ENCODE peak calls at places on chromosomes 11 and 22, in eight cellular contexts. L is transverse colon, H is stomach, N is upper lobe of left lung, A is GM12878, Q is prostate gland, Z is GM23338, D is endothelial cell of umbilical vein. R is an unnamed sample. For H3K4me1, the result is how much of the 10 kb centered on the place peaks cover.

GRCh38 chr11:28878025-28878424 is 769.8 kb downstream of the METTL15 start:
- DNase-seq in Q (no peak), D (no peak), Z (no peak), H (no peak), A (no peak), L (no peak), N (no peak), R (no peak)

GRCh38 chr22:47157486-47158270 is 395.2 kb downstream of the TBC1D22A start:
- DNase-seq in N (no peak), Z (no peak), L (no peak), H (no peak), A (no peak), Q (no peak), D (no peak), R (no peak)

GRCh38 chr11:110125632-110126031 is 32.4 kb downstream of the ZC3H12C start:
- DNase-seq in D (no peak), Z (no peak), Q (no peak), N (no peak), A (no peak), H (no peak), L (no peak), R (no peak)

GRCh38 chr22:19890502-19891349 is 36.1 kb upstream of the GNB1L start:
- DNase-seq in D (peak), N (no peak), Z (no peak), Q (no peak), A (no peak), L (no peak), H (no peak), R (no peak)

GRCh38 chr11:76371170-76371569 is 9.8 kb downstream of the THAP12 start:
- DNase-seq in L (no peak), N (no peak), Z (no peak), H (no peak), Q (no peak), D (peak), A (peak), R (peak)

GRCh38 chr11:1934326-1935155 is 12.6 kb upstream of the MRPL23 start:
- DNase-seq in D (no peak), A (no peak), Z (no peak), N (peak), L (no peak), H (no peak), Q (no peak), R (no peak)

GRCh38 chr11:99098258-99098657 is 77.5 kb downstream of the CNTN5 start:
- DNase-seq in L (no peak), Q (no peak), H (no peak), Z (no peak), D (no peak), A (no peak), N (no peak), R (no peak)

GRCh38 chr22:38282397-38282796 is 9.6 kb upstream of the TMEM184B start:
- DNase-seq in Q (no peak), Z (no peak), N (no peak), H (no peak), L (no peak), D (no peak), A (no peak), R (no peak)

GRCh38 chr22:27647540-27647939 is 154.0 kb downstream of the MN1 start:
- DNase-seq in D (no peak), Q (no peak), N (no peak), H (peak), Z (no peak), L (no peak), A (no peak), R (no peak)

GRCh38 chr11:89521792-89522191 is 30.6 kb upstream of the NOX4 start:
- DNase-seq in N (no peak), D (no peak), A (no peak), H (no peak), Q (no peak), L (no peak), Z (no peak), R (no peak)

GRCh38 chr11:67271548-67272284 is 5.4 kb downstream of the GRK2 start:
- DNase-seq in Q (no peak), A (peak), H (no peak), D (no peak), L (peak), N (peak), Z (no peak), R (no peak)

GRCh38 chr22:44729391-44730012 is 22.9 kb upstream of the ARHGAP8 start:
- DNase-seq in Q (no peak), D (peak), A (no peak), Z (no peak), L (no peak), N (peak), H (no peak), R (no peak)

GRCh38 chr22:22798232-22798616 is 89.4 kb upstream of the IGLL5 start:
- DNase-seq in A (no peak), H (no peak), N (no peak), L (no peak), Q (no peak), D (no peak), Z (no peak), R (no peak)

GRCh38 chr11:107666911-107667568 is 44.8 kb downstream of the SLN start:
- DNase-seq in H (no peak), Q (no peak), N (no peak), A (no peak), Z (peak), L (no peak), D (no peak), R (no peak)

GRCh38 chr11:69319255-69320106 is 25.5 kb downstream of the MYEOV start:
- DNase-seq in L (no peak), A (no peak), Q (no peak), D (no peak), N (no peak), Z (no peak), H (no peak), R (no peak)

GRCh38 chr11:88421530-88421929 is 84.0 kb upstream of the CTSC start:
- DNase-seq in Z (peak), H (no peak), A (peak), L (no peak), Q (no peak), D (no peak), N (no peak), R (no peak)

GRCh38 chr11:2077061-2077802 is 62.0 kb downstream of the IGF2 start:
- DNase-seq in L (no peak), A (no peak), Z (no peak), N (no peak), H (peak), Q (no peak), D (peak), R (peak)

GRCh38 chr11:1896895-1897294 is 5.2 kb upstream of the PRR33 start:
- DNase-seq in L (no peak), Z (no peak), Q (no peak), A (no peak), N (no peak), H (no peak), D (no peak), R (no peak)

GRCh38 chr11:33984682-33985389 is 66.7 kb upstream of the CAPRIN1 start:
- DNase-seq in D (no peak), N (no peak), Z (no peak), L (no peak), A (no peak), H (no peak), Q (no peak), R (no peak)

GRCh38 chr22:20952544-20953341 is 14.3 kb upstream of the AIFM3 start:
- DNase-seq in A (no peak), Z (no peak), Q (peak), H (no peak), D (no peak), L (peak), N (no peak), R (no peak)

GRCh38 chr22:27003301-27003700 is 345.9 kb downstream of the MIAT start:
- DNase-seq in L (no peak), D (no peak), Z (no peak), Q (no peak), A (no peak), H (no peak), N (no peak), R (no peak)

GRCh38 chr11:36455658-36456111 is 54.4 kb downstream of the TRAF6 start:
- DNase-seq in Z (peak), H (peak), A (no peak), Q (no peak), N (peak), D (peak), L (peak), R (no peak)

GRCh38 chr11:73053964-73054363 is 88.2 kb downstream of the FCHSD2 start:
- DNase-seq in Q (no peak), H (no peak), L (no peak), N (no peak), A (no peak), Z (no peak), D (no peak), R (no peak)

GRCh38 chr11:2175659-2176058 is 4.0 kb upstream of the TH start:
- DNase-seq in A (no peak), Z (no peak), H (no peak), Q (no peak), N (peak), L (no peak), D (no peak), R (no peak)

GRCh38 chr11:81970886-81971285 is 762.8 kb downstream of the FAM181B start:
- DNase-seq in N (no peak), Z (no peak), H (no peak), L (no peak), Q (no peak), D (no peak), A (no peak), R (no peak)

GRCh38 chr11:78325274-78325781 is 92.3 kb downstream of the GAB2 start:
- DNase-seq in Z (no peak), N (no peak), D (no peak), H (no peak), Q (no peak), A (peak), L (no peak), R (no peak)

GRCh38 chr11:60065801-60066200 is 9.3 kb downstream of the MS4A3 start:
- DNase-seq in N (no peak), Z (no peak), Q (no peak), H (no peak), D (no peak), A (no peak), L (no peak), R (no peak)
- TF ChIP-seq POLR2AphosphoS5 in N (no peak), Z (no peak), Q (no peak), H (no peak), D (no peak), A (no peak), L (no peak), R (no peak)

DNA sequence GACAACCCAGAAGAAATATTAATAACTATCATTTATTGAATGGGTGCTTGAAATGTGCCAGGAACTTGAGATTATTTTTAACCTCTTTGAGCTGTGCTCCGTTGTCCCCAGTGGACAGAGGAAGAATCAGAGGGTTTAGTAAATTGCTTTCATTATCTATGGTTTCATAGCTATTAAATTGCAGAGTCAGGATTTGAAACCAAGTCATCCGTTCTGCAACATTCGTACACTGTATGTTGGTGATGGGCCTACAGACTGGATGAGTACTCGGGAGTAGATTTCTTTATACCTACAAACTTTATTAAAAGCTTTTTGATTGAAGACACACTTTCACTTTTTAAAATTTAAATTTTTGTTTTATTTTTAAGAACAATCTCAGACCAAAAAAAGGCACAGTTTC is 4.9 kb downstream of the HSD17B12 start:
- DNase-seq in D (peak), H (no peak), Q (no peak), A (no peak), N (no peak), Z (no peak), L (no peak), R (no peak)
- H3K4me1 ChIP-seq in D (half or more), H (half or more), Q (under half), A (under half), N (under half), Z (half or more), L (under half), R (under half)

GRCh38 chr22:42627981-42628380 is 12.4 kb downstream of the ATP5MGL start:
- DNase-seq in H (no peak), Z (no peak), D (no peak), L (no peak), Q (no peak), A (no peak), N (no peak), R (no peak)
- H3K27ac ChIP-seq in H (no peak), Z (no peak), D (no peak), L (no peak), Q (no peak), A (no peak), N (no peak), R (no peak)

DNA sequence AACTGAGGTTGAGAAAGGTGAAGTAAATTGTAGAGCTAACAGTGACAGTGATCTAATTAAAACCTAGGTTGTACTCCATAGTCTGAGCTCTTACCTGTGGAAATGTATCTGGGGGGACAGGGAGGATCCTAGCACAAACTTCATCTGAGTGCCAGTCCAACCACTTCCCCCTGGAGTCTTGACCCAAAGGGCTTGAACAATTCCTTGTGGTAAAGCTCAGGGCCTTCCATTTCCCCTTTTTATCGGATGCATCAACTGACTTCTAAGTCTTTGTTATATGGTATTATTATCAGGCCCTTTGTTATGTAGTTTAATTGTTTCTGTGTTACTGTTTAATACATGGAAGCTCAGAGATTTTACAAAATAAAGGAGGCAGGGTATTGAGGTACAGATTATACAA is 140.1 kb upstream of the SESN3 start:
- DNase-seq in D (no peak), Z (no peak), H (no peak), N (no peak), A (no peak), Q (no peak), L (no peak), R (no peak)
- TF ChIP-seq POLR2AphosphoS5 in D (no peak), Z (no peak), H (no peak), N (no peak), A (no peak), Q (no peak), L (no peak), R (no peak)

GRCh38 chr11:65770951-65771567 is 9.7 kb downstream of the AP5B1 start:
- DNase-seq in D (no peak), Z (no peak), L (no peak), A (no peak), Q (no peak), N (no peak), H (no peak), R (no peak)
- H3K4me1 ChIP-seq in D (under half), Z (under half), L (under half), A (under half), Q (under half), N (under half), H (under half), R (under half)

DNA sequence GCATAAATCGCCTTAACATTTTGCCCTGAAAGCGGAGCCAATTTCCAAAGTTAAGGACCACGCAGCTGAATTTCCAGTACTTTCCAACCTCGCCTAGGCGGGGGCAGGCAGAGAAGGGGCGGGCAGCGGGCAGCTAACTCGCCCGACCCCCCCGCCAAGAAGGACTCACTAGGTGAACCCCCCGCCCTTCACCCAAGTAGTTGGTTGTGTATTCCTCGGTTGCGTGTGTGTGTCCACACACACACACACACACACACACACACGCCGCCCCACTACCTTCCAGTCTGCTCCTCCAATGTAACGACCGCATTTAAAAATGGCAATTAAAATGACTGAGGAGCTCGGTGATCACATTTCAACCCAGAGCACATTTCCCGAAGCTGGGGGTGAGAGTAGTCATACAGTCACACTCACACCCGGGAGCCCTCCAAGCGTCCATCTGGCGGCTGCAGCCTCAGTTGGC is 1.4 kb downstream of the TENM4 start:
- DNase-seq in Q (no peak), A (no peak), Z (no peak), H (no peak), D (no peak), L (no peak), N (peak), R (no peak)
- H3K27ac ChIP-seq in Q (no peak), A (no peak), Z (no peak), H (peak), D (no peak), L (peak), N (no peak), R (no peak)

DNA sequence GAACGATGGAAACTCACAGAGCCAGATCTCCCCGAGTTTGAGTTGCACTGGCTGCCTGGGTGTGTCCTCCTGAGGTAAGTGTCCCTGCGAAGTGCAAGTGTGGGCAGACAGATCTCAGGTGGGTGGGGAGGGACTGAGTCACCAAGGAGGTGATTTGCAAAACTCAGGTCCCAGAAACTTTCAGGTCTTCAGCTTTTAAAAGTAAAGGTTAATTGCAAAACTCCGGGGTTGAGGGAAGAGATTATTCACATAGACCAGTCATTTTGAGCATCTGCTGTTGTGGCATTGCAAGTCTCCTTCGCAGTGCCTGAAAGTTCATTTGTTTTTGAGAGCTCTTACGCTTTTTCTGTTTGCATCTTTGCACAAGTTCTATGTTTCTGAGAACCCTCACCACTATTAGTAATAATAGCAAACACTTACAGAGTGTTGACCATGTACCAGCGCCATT is 7.1 kb downstream of the CD44 start:
- DNase-seq in Z (no peak), N (no peak), D (no peak), L (peak), A (peak), H (no peak), Q (no peak), R (no peak)
- TF ChIP-seq POLR2AphosphoS5 in Z (no peak), N (no peak), D (no peak), L (no peak), A (no peak), H (no peak), Q (no peak), R (peak)

DNA sequence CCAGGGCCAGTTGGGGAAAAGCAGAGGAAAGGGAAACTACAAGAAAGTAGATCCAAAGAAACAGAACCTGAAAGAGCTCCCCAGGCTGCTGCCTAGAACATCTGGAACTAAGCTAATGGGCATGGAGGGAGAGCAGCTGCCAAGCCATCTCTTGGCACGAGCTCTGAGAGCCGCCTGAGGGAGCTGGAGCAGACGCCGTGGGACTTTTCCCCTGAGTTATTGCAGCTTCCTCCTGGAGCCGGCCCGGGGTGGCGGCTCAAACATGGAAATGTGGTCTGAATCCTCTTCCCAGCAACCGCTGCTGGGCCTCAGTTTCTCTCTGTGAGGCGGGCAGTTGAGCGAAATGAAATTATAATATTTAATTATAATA is 41.8 kb downstream of the LIF start:
- DNase-seq in Q (peak), H (peak), A (no peak), D (no peak), L (peak), Z (no peak), N (no peak), R (no peak)
- H3K4me1 ChIP-seq in Q (under half), H (half or more), A (under half), D (under half), L (under half), Z (under half), N (under half), R (half or more)

GRCh38 chr11:46615756-46616155 is 1.3 kb downstream of the HARBI1 start:
- DNase-seq in L (no peak), D (no peak), Q (no peak), H (no peak), A (no peak), N (no peak), Z (no peak), R (no peak)
- H3K27ac ChIP-seq in L (no peak), D (no peak), Q (no peak), H (no peak), A (no peak), N (no peak), Z (no peak), R (peak)

R was measured in Panc1.